ENCODE peak calls at places on chromosomes 3 and 15, in seven cellular contexts. K, N, S, O, U, J and D are unnamed samples.

GRCh38 chr15:31222769-31223345 is 103.8 kb upstream of the KLF13 start:
- DNase-seq in S (no peak), K (no peak), J (no peak), O (no peak), N (no peak), U (no peak), D (no peak)

GRCh38 chr3:45345849-45346535 is 42.4 kb upstream of the LARS2 start:
- DNase-seq in J (peak; percentile 42), U (no peak), S (no peak), O (no peak), N (no peak), K (no peak), D (peak; percentile 94)

GRCh38 chr3:122031123-122031468 is 9.0 kb upstream of the ILDR1 start:
- DNase-seq in O (no peak), J (no peak), U (no peak), N (no peak), S (no peak), K (no peak), D (no peak)

GRCh38 chr3:71033681-71034220 is 549.8 kb downstream of the FOXP1 start:
- DNase-seq in O (no peak), U (no peak), N (no peak), K (no peak), J (no peak), S (no peak), D (no peak)

GRCh38 chr3:27290760-27291159 is 78.4 kb downstream of the NEK10 start:
- DNase-seq in J (no peak), U (no peak), O (no peak), S (no peak), K (peak; percentile 48), N (no peak), D (no peak)

GRCh38 chr15:56537881-56538280 is 72.9 kb upstream of the MNS1 start:
- DNase-seq in K (no peak), O (no peak), N (no peak), U (no peak), S (no peak), J (peak; percentile 84), D (no peak)

GRCh38 chr15:58331903-58332675 is 99.7 kb upstream of the LIPC start:
- DNase-seq in N (peak; percentile 79), J (peak; percentile 98), K (peak; percentile 100), U (no peak), O (peak; percentile 40), S (peak; percentile 100), D (peak; percentile 93)

GRCh38 chr15:92429378-92430066 is 35.8 kb downstream of the ST8SIA2 start:
- DNase-seq in O (peak; percentile 24), J (peak; percentile 86), U (peak; percentile 52), N (no peak), K (peak; percentile 61), S (peak; percentile 64), D (peak; percentile 1)

GRCh38 chr15:90836296-90836871 is 32.0 kb upstream of the FURIN start:
- DNase-seq in J (peak; percentile 65), O (no peak), N (no peak), K (peak; percentile 91), S (peak; percentile 94), U (no peak), D (peak; percentile 49)

GRCh38 chr3:101732240-101732641 is 7.8 kb downstream of the CEP97 start:
- DNase-seq in O (no peak), U (no peak), S (no peak), N (no peak), K (no peak), J (no peak), D (no peak)

GRCh38 chr15:89196994-89197393 is 24.4 kb downstream of the RLBP1 start:
- DNase-seq in O (no peak), J (no peak), U (no peak), K (no peak), N (no peak), S (no peak), D (no peak)

GRCh38 chr3:122415104-122415744 is 638 bp downstream of the WDR5B start:
- DNase-seq in S (peak; percentile 73), U (peak; percentile 50), O (no peak), N (peak; percentile 50), K (peak; percentile 55), J (peak; percentile 70), D (peak; percentile 59)

GRCh38 chr3:144645300-144645699 is 673.7 kb downstream of the DIPK2A start:
- DNase-seq in O (no peak), J (no peak), U (no peak), K (no peak), S (no peak), N (no peak), D (no peak)

GRCh38 chr3:119294889-119295769 is 946 bp downstream of the ARHGAP31 start:
- DNase-seq in U (no peak), N (peak; percentile 57), J (peak; percentile 70), O (peak; percentile 29), S (peak; percentile 67), K (peak; percentile 37), D (peak; percentile 58)

GRCh38 chr3:23888617-23889228 is 28.1 kb downstream of the NKIRAS1 start:
- DNase-seq in O (no peak), S (peak; percentile 57), N (no peak), J (no peak), U (no peak), K (peak; percentile 64), D (no peak)

GRCh38 chr3:132210476-132211346 is 106.5 kb upstream of the ACP3 start:
- DNase-seq in J (peak; percentile 73), U (peak; percentile 84), S (no peak), N (peak; percentile 63), O (peak; percentile 12), K (no peak), D (peak; percentile 19)

GRCh38 chr3:63655519-63655918 is 3.0 kb downstream of the SNTN start:
- DNase-seq in N (no peak), J (no peak), O (no peak), S (no peak), K (peak; percentile 56), U (no peak), D (no peak)

GRCh38 chr15:25700916-25701315 is 162.2 kb downstream of the ATP10A start:
- DNase-seq in U (no peak), J (no peak), N (no peak), O (no peak), K (no peak), S (no peak), D (no peak)

GRCh38 chr3:30894521-30895289 is at the start of gene GADL1:
- DNase-seq in N (peak; percentile 54), J (peak; percentile 35), K (peak; percentile 8), S (peak; percentile 38), O (peak; percentile 27), U (peak; percentile 74), D (peak; percentile 54)

GRCh38 chr3:100002599-100003350 is 111.5 kb downstream of the FILIP1L start:
- DNase-seq in K (peak; percentile 97), U (no peak), N (no peak), O (no peak), J (peak; percentile 61), S (peak; percentile 83), D (peak; percentile 98)

GRCh38 chr15:25863067-25863967 is at the start of gene ATP10A:
- DNase-seq in S (peak; percentile 8), U (peak; percentile 73), K (peak; percentile 71), O (peak; percentile 24), J (peak; percentile 44), N (peak; percentile 56), D (no peak)

GRCh38 chr15:40957581-40958051 is 4.3 kb downstream of the CHAC1 start:
- DNase-seq in O (no peak), N (no peak), J (no peak), S (no peak), U (no peak), K (no peak), D (no peak)

DNA sequence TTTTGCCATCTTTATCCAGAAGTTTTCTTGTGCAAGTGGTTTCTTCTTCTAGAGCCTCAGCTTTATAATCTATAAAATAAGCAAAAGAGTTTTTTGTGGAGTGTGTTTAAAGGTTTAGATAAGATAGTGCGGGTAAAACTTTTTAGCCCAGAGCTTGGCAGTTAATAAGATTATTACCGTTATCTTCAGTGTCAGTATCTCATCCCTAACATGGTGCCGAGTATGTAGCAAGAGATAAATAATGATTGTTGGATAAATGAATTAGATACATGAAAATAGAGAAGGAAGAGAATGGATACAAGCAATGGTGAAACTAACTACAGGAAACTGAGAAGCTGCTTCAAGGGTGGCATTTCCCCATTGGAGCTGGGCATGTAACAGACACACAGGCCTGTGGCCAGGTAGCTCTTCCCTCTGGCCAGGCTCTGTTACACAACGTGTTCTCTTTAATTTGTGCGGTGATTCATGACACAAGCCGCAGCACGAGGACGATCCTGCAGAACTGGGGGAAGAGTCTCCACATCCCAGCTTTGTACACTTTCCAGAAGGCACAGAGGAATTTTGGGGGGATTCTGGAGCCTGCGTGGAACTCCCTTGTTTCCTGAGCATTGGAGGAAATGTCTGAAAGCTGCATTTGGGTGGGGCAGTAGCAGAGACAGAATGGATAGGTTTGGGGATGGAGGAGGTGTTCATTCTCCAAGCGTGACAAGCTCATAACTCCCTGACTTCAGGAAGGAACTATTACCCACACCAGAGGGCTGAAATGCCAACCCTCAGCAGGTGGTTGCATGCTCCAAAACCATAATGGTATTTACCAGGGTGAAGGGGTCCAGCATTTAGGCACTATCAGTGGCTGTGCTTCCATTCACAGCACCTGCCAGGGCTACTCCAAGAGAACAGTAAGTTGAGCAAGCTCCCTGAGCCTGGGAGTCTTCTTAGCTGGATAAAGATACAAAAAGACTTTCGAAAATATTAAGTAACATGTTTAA is 14.2 kb upstream of the ST6GAL1 start:
- DNase-seq in S (no peak), O (no peak), N (no peak), U (no peak), K (no peak), J (peak; percentile 56), D (peak; percentile 10)
- H3K79me1 ChIP-seq in S (no peaks in the 10 kb centered on the region), O (no peaks in the 10 kb centered on the region), N (no peaks in the 10 kb centered on the region), U (no peaks in the 10 kb centered on the region), K (no peaks in the 10 kb centered on the region), J (no peaks in the 10 kb centered on the region), D (no peaks in the 10 kb centered on the region)

GRCh38 chr3:179606534-179607085 is 2.0 kb downstream of the NDUFB5 start:
- DNase-seq in O (no peak), K (no peak), U (no peak), N (no peak), J (no peak), S (no peak), D (peak; percentile 63)

GRCh38 chr3:179603831-179604230 is 607 bp downstream of the MRPL47 start:
- DNase-seq in K (no peak), U (no peak), O (no peak), J (no peak), N (no peak), S (no peak), D (no peak)

GRCh38 chr3:179599531-179599930 is 4.9 kb downstream of the MRPL47 start:
- DNase-seq in O (no peak), J (no peak), U (no peak), N (no peak), K (peak; percentile 5), S (no peak), D (peak; percentile 34)

GRCh38 chr3:179608931-179609720 is 4.5 kb downstream of the NDUFB5 start:
- DNase-seq in K (no peak), O (no peak), N (no peak), U (no peak), J (peak; percentile 74), S (no peak), D (no peak)

GRCh38 chr3:179604336-179605078 is at the start of the genes MRPL47 and NDUFB5:
- DNase-seq in S (peak; percentile 98), J (peak; percentile 99), O (peak; percentile 91), N (peak; percentile 94), K (peak; percentile 97), U (peak; percentile 92), D (peak; percentile 97)
- H3K4me1 ChIP-seq in S (peaks cover 10% of the 10 kb centered on the region), J (peaks cover 3% of the 10 kb centered on the region), O (peaks cover 3% of the 10 kb centered on the region), N (no peaks in the 10 kb centered on the region), K (no peaks in the 10 kb centered on the region), U (no peaks in the 10 kb centered on the region), D (peaks cover 2% of the 10 kb centered on the region)

GRCh38 chr15:39859609-39860008 is 60.5 kb downstream of the GPR176 start:
- DNase-seq in U (no peak), N (no peak), S (no peak), K (no peak), O (no peak), J (no peak), D (no peak)
- H2BK120ac ChIP-seq in U (no peak overlapping the region), N (no peak overlapping the region), S (no peak overlapping the region), K (no peak overlapping the region), O (no peak overlapping the region), J (no peak overlapping the region), D (no peak overlapping the region)

GRCh38 chr3:14805946-14806537 is 12.7 kb upstream of the FGD5 start:
- DNase-seq in S (no peak), U (no peak), J (no peak), K (no peak), O (no peak), N (no peak), D (no peak)
- H3K79me1 ChIP-seq in S (no peaks in the 10 kb centered on the region), U (no peaks in the 10 kb centered on the region), J (no peaks in the 10 kb centered on the region), K (no peaks in the 10 kb centered on the region), O (no peaks in the 10 kb centered on the region), N (no peaks in the 10 kb centered on the region), D (peaks cover 3% of the 10 kb centered on the region)